ENCODE peak calls at places on chromosomes 6 and 20, in ten cellular contexts. One of them, this sample, is unnamed.

GRCh38 chr6:46730918-46731461 is 4.2 kb downstream of the PLA2G7 start:
- DNase-seq in ovary: no peak
- DNase-seq in esophagus squamous epithelium: no peak
- DNase-seq in osteoblast: no peak
- DNase-seq in DND-41: no peak
- DNase-seq in colonic mucosa: no peak
- DNase-seq in A673: no peak
- DNase-seq in thyroid gland: no peak
- DNase-seq in A549: no peak
- DNase-seq in psoas muscle: no peak
- DNase-seq in this sample: no peak

GRCh38 chr20:8532169-8532568 is 400.1 kb downstream of the PLCB1 start:
- DNase-seq in ovary: no peak
- DNase-seq in esophagus squamous epithelium: no peak
- DNase-seq in osteoblast: no peak
- DNase-seq in DND-41: no peak
- DNase-seq in colonic mucosa: no peak
- DNase-seq in A673: no peak
- DNase-seq in thyroid gland: no peak
- DNase-seq in A549: no peak
- DNase-seq in psoas muscle: no peak
- DNase-seq in this sample: no peak

GRCh38 chr20:46089076-46089337 is 755 bp downstream of the NCOA5 start:
- DNase-seq in ovary: no peak
- DNase-seq in esophagus squamous epithelium: no peak
- DNase-seq in osteoblast: peak; percentile 90
- DNase-seq in DND-41: no peak
- DNase-seq in colonic mucosa: no peak
- DNase-seq in A673: no peak
- DNase-seq in thyroid gland: no peak
- DNase-seq in A549: no peak
- DNase-seq in psoas muscle: no peak
- DNase-seq in this sample: no peak

GRCh38 chr20:58741384-58741783 is 48.8 kb downstream of the NPEPL1 start:
- DNase-seq in ovary: no peak
- DNase-seq in esophagus squamous epithelium: no peak
- DNase-seq in osteoblast: no peak
- DNase-seq in DND-41: no peak
- DNase-seq in colonic mucosa: no peak
- DNase-seq in A673: no peak
- DNase-seq in thyroid gland: no peak
- DNase-seq in A549: no peak
- DNase-seq in psoas muscle: no peak
- DNase-seq in this sample: no peak

GRCh38 chr6:51515052-51515402 is 572.4 kb downstream of the PKHD1 start:
- DNase-seq in ovary: no peak
- DNase-seq in esophagus squamous epithelium: no peak
- DNase-seq in osteoblast: no peak
- DNase-seq in DND-41: no peak
- DNase-seq in colonic mucosa: no peak
- DNase-seq in A673: no peak
- DNase-seq in thyroid gland: no peak
- DNase-seq in A549: no peak
- DNase-seq in psoas muscle: no peak
- DNase-seq in this sample: no peak

GRCh38 chr6:117174835-117175360 is 90.5 kb upstream of the VGLL2 start:
- DNase-seq in ovary: no peak
- DNase-seq in esophagus squamous epithelium: no peak
- DNase-seq in osteoblast: no peak
- DNase-seq in DND-41: no peak
- DNase-seq in colonic mucosa: no peak
- DNase-seq in A673: no peak
- DNase-seq in thyroid gland: no peak
- DNase-seq in A549: no peak
- DNase-seq in psoas muscle: no peak
- DNase-seq in this sample: no peak

GRCh38 chr6:170416303-170416702 is 109.7 kb downstream of the FAM120B start:
- DNase-seq in ovary: no peak
- DNase-seq in esophagus squamous epithelium: no peak
- DNase-seq in osteoblast: no peak
- DNase-seq in DND-41: no peak
- DNase-seq in colonic mucosa: no peak
- DNase-seq in A673: no peak
- DNase-seq in thyroid gland: no peak
- DNase-seq in A549: no peak
- DNase-seq in psoas muscle: no peak
- DNase-seq in this sample: no peak

GRCh38 chr20:62413025-62413580 is 6.0 kb upstream of the CABLES2 start:
- DNase-seq in ovary: no peak
- DNase-seq in esophagus squamous epithelium: no peak
- DNase-seq in osteoblast: no peak
- DNase-seq in DND-41: no peak
- DNase-seq in colonic mucosa: peak; percentile 81
- DNase-seq in A673: no peak
- DNase-seq in thyroid gland: no peak
- DNase-seq in A549: no peak
- DNase-seq in psoas muscle: no peak
- DNase-seq in this sample: no peak

GRCh38 chr6:19669206-19669605 is 168.0 kb upstream of the ID4 start:
- DNase-seq in ovary: no peak
- DNase-seq in esophagus squamous epithelium: no peak
- DNase-seq in osteoblast: no peak
- DNase-seq in DND-41: no peak
- DNase-seq in colonic mucosa: no peak
- DNase-seq in A673: no peak
- DNase-seq in thyroid gland: no peak
- DNase-seq in A549: no peak
- DNase-seq in psoas muscle: no peak
- DNase-seq in this sample: no peak

GRCh38 chr6:162371133-162371532 is 356.4 kb downstream of the PRKN start:
- DNase-seq in ovary: no peak
- DNase-seq in esophagus squamous epithelium: no peak
- DNase-seq in osteoblast: no peak
- DNase-seq in DND-41: no peak
- DNase-seq in colonic mucosa: no peak
- DNase-seq in A673: no peak
- DNase-seq in thyroid gland: no peak
- DNase-seq in A549: no peak
- DNase-seq in psoas muscle: no peak
- DNase-seq in this sample: no peak

GRCh38 chr6:163722293-163722692 is 307.8 kb downstream of the QKI start:
- DNase-seq in ovary: no peak
- DNase-seq in esophagus squamous epithelium: no peak
- DNase-seq in osteoblast: no peak
- DNase-seq in DND-41: no peak
- DNase-seq in colonic mucosa: no peak
- DNase-seq in A673: no peak
- DNase-seq in thyroid gland: no peak
- DNase-seq in A549: no peak
- DNase-seq in psoas muscle: no peak
- DNase-seq in this sample: no peak

GRCh38 chr6:68726307-68726706 is 91.2 kb downstream of the ADGRB3 start:
- DNase-seq in ovary: no peak
- DNase-seq in esophagus squamous epithelium: no peak
- DNase-seq in osteoblast: no peak
- DNase-seq in DND-41: no peak
- DNase-seq in colonic mucosa: no peak
- DNase-seq in A673: no peak
- DNase-seq in thyroid gland: no peak
- DNase-seq in A549: no peak
- DNase-seq in psoas muscle: no peak
- DNase-seq in this sample: no peak

GRCh38 chr6:33725891-33726673 is 14.6 kb upstream of the UQCC2 start:
- DNase-seq in ovary: no peak
- DNase-seq in esophagus squamous epithelium: no peak
- DNase-seq in osteoblast: no peak
- DNase-seq in DND-41: no peak
- DNase-seq in colonic mucosa: no peak
- DNase-seq in A673: no peak
- DNase-seq in thyroid gland: no peak
- DNase-seq in A549: no peak
- DNase-seq in psoas muscle: no peak
- DNase-seq in this sample: no peak
- H3K4me1 ChIP-seq in ovary: peaks cover 4% of the 10 kb centered on the region
- H3K4me1 ChIP-seq in esophagus squamous epithelium: peaks cover 2% of the 10 kb centered on the region
- H3K4me1 ChIP-seq in osteoblast: no peaks in the 10 kb centered on the region
- H3K4me1 ChIP-seq in DND-41: no peaks in the 10 kb centered on the region
- H3K4me1 ChIP-seq in colonic mucosa: no peaks in the 10 kb centered on the region
- H3K4me1 ChIP-seq in A673: no peaks in the 10 kb centered on the region
- H3K4me1 ChIP-seq in thyroid gland: peaks cover 60% of the 10 kb centered on the region
- H3K4me1 ChIP-seq in A549: no peaks in the 10 kb centered on the region
- H3K4me1 ChIP-seq in psoas muscle: peaks cover 46% of the 10 kb centered on the region
- H3K4me1 ChIP-seq in this sample: peaks cover 19% of the 10 kb centered on the region

DNA sequence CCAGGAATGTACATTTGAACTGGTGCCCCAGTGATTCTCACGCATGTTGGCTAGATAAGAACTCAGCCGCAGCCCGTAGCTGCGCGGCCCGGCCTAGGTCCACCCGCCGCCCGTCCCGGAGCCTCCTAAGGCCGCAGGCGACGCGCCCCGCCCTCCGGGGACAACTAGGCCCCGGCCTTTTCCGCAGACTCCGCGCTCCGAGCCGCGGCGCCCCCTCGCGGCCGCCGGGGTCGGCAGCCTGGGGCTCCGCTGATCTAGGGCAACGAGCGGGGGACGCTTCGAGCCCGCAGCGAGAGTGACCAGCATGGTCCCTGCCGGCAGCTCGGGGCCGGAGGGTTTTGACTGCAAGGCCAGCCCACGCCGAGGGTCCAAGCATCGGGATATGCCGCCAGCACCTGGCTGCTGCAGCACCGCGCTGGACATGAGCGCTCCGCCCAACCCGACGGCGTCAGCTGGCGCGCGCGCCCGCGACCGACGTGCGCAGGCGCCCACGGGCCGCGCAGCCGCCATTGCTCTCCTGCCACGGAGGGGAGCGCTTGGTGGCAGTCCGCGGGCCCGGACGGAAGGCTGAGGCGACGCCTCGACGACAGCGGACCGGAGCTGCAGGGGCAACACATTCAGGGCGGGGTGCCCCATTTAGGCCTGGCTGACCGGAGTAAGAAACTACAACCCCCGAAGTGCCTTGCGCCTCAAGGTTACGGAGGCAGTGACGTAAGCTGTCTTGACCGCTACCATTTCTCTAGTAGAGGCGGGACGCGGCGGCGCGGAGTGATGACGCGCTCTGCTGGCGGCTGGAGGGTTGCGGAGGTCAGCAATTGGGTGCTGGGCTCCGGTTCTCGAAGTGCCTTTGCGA is at the start of gene AP5S1:
- DNase-seq in ovary: peak; percentile 96
- DNase-seq in esophagus squamous epithelium: peak; percentile 88
- DNase-seq in osteoblast: peak; percentile 96
- DNase-seq in DND-41: peak; percentile 91
- DNase-seq in colonic mucosa: peak; percentile 99
- DNase-seq in A673: peak; percentile 95
- DNase-seq in thyroid gland: peak; percentile 97
- DNase-seq in A549: peak; percentile 99
- DNase-seq in psoas muscle: peak; percentile 97
- DNase-seq in this sample: peak; percentile 98
- H3K27ac ChIP-seq in ovary: peak within 1 kb of the TSS; percentile 99
- H3K27ac ChIP-seq in esophagus squamous epithelium: peak within 1 kb of the TSS; percentile 97
- H3K27ac ChIP-seq in osteoblast: peak within 1 kb of the TSS; percentile 100
- H3K27ac ChIP-seq in DND-41: peak within 1 kb of the TSS; percentile 95
- H3K27ac ChIP-seq in colonic mucosa: peak within 1 kb of the TSS; percentile 91
- H3K27ac ChIP-seq in A673: peak within 1 kb of the TSS; percentile 99
- H3K27ac ChIP-seq in thyroid gland: peak within 1 kb of the TSS; percentile 100
- H3K27ac ChIP-seq in A549: peak within 1 kb of the TSS; percentile 91
- H3K27ac ChIP-seq in psoas muscle: peak within 1 kb of the TSS; percentile 96
- H3K27ac ChIP-seq in this sample: peak within 1 kb of the TSS; percentile 100

GRCh38 chr6:27248783-27249182 is 1.3 kb downstream of the PRSS16 start:
- DNase-seq in ovary: no peak
- DNase-seq in esophagus squamous epithelium: no peak
- DNase-seq in osteoblast: no peak
- DNase-seq in DND-41: no peak
- DNase-seq in colonic mucosa: no peak
- DNase-seq in A673: no peak
- DNase-seq in thyroid gland: no peak
- DNase-seq in A549: no peak
- DNase-seq in psoas muscle: no peak
- DNase-seq in this sample: no peak
- TF ChIP-seq CTCF in ovary: no peak
- TF ChIP-seq CTCF in esophagus squamous epithelium: no peak
- TF ChIP-seq CTCF in osteoblast: no peak
- TF ChIP-seq CTCF in DND-41: no peak
- TF ChIP-seq CTCF in colonic mucosa: no peak
- TF ChIP-seq CTCF in A673: no peak
- TF ChIP-seq CTCF in thyroid gland: no peak
- TF ChIP-seq CTCF in A549: no peak
- TF ChIP-seq CTCF in psoas muscle: no peak
- TF ChIP-seq CTCF in this sample: no peak

GRCh38 chr20:33827109-33827508 is 16.0 kb downstream of the CHMP4B start:
- DNase-seq in ovary: no peak
- DNase-seq in esophagus squamous epithelium: no peak
- DNase-seq in osteoblast: no peak
- DNase-seq in DND-41: no peak
- DNase-seq in colonic mucosa: no peak
- DNase-seq in A673: no peak
- DNase-seq in thyroid gland: no peak
- DNase-seq in A549: no peak
- DNase-seq in psoas muscle: no peak
- DNase-seq in this sample: no peak
- H3K4me1 ChIP-seq in ovary: peaks cover 41% of the 10 kb centered on the region
- H3K4me1 ChIP-seq in esophagus squamous epithelium: peaks cover 50% of the 10 kb centered on the region
- H3K4me1 ChIP-seq in osteoblast: peaks cover 6% of the 10 kb centered on the region
- H3K4me1 ChIP-seq in DND-41: no peaks in the 10 kb centered on the region
- H3K4me1 ChIP-seq in colonic mucosa: peaks cover 47% of the 10 kb centered on the region
- H3K4me1 ChIP-seq in A673: peaks cover 38% of the 10 kb centered on the region
- H3K4me1 ChIP-seq in thyroid gland: peaks cover 86% of the 10 kb centered on the region
- H3K4me1 ChIP-seq in A549: peaks cover 26% of the 10 kb centered on the region
- H3K4me1 ChIP-seq in psoas muscle: peaks cover 83% of the 10 kb centered on the region
- H3K4me1 ChIP-seq in this sample: peaks cover 22% of the 10 kb centered on the region

DNA sequence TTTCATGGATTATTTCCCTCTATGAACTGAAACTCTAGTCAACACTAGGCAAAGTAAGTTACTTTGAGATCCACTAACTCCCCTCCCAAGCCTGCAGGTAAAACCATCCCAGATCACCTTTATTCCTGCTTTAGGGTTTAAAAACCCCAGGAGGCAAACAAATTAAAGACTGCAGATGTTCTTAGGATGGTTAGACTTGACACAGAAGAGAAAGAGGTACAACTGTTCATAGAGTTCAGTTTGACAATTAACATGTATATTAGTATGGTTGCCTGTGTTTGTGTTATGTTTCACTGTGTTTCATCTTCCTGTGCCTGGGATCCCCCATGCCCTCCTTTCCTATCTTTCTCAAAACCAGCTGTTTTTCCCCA is 53.5 kb downstream of the RREB1 start:
- DNase-seq in ovary: no peak
- DNase-seq in esophagus squamous epithelium: no peak
- DNase-seq in osteoblast: no peak
- DNase-seq in DND-41: no peak
- DNase-seq in colonic mucosa: no peak
- DNase-seq in A673: no peak
- DNase-seq in thyroid gland: no peak
- DNase-seq in A549: no peak
- DNase-seq in psoas muscle: no peak
- DNase-seq in this sample: no peak
- H3K27ac ChIP-seq in ovary: no peak overlapping the region
- H3K27ac ChIP-seq in esophagus squamous epithelium: peak overlapping the region; percentile 76
- H3K27ac ChIP-seq in osteoblast: no peak overlapping the region
- H3K27ac ChIP-seq in DND-41: no peak overlapping the region
- H3K27ac ChIP-seq in colonic mucosa: peak overlapping the region; percentile 60
- H3K27ac ChIP-seq in A673: no peak overlapping the region
- H3K27ac ChIP-seq in thyroid gland: peak overlapping the region; percentile 98
- H3K27ac ChIP-seq in A549: no peak overlapping the region
- H3K27ac ChIP-seq in psoas muscle: no peak overlapping the region
- H3K27ac ChIP-seq in this sample: peak overlapping the region; percentile 59

This sample was measured in right lobe of liver.